ENCODE peak calls at places on chromosomes 6 and 20, in seven cellular contexts. V is stimulated activated CD8-positive, alpha-beta memory T cell treated with anti-CD3 and anti-CD28 coated beads, Interleukin-2, amount 100 ng/mL, for 1 hour; K is ELR; L is CD8-positive, alpha-beta T cell; Z is vagina; Y is activated CD8-positive, alpha-beta memory T cell treated with anti-CD3 and anti-CD28 coated beads for 24 hours; Q is upper lobe of left lung. I is an unnamed sample.

GRCh38 chr20:46983466-46983865 is 88.8 kb downstream of the EYA2 start:
- DNase-seq in V (no peak), K (no peak), L (no peak), Z (no peak), Y (no peak), Q (no peak), I (no peak)

GRCh38 chr6:159981171-159981571 is 12.3 kb downstream of the IGF2R start:
- DNase-seq in V (no peak), K (no peak), L (no peak), Z (no peak), Y (peak; percentile 67), Q (no peak), I (no peak)

GRCh38 chr6:124854338-124854922 is 107.8 kb upstream of the RNF217 start:
- DNase-seq in V (no peak), K (peak; percentile 33), L (no peak), Z (no peak), Y (no peak), Q (no peak), I (peak; percentile 5)

GRCh38 chr6:46998436-46999017 is 43.6 kb downstream of the ADGRF1 start:
- DNase-seq in V (no peak), K (no peak), L (no peak), Z (no peak), Y (no peak), Q (no peak), I (no peak)

GRCh38 chr6:13664703-13665352 is 46.8 kb downstream of the RANBP9 start:
- DNase-seq in V (no peak), K (peak; percentile 52), L (no peak), Z (no peak), Y (no peak), Q (no peak), I (no peak)

GRCh38 chr6:21599074-21599639 is 5.6 kb downstream of the SOX4 start:
- DNase-seq in V (no peak), K (no peak), L (no peak), Z (no peak), Y (no peak), Q (no peak), I (no peak)

GRCh38 chr20:10925767-10926166 is 252.0 kb upstream of the JAG1 start:
- DNase-seq in V (no peak), K (peak; percentile 33), L (no peak), Z (no peak), Y (no peak), Q (no peak), I (no peak)

GRCh38 chr6:2714359-2714895 is 36.3 kb downstream of the MYLK4 start:
- DNase-seq in V (no peak), K (peak; percentile 90), L (no peak), Z (peak; percentile 67), Y (no peak), Q (no peak), I (no peak)

GRCh38 chr6:110560239-110561015 is 84.0 kb upstream of the SLC22A16 start:
- DNase-seq in V (no peak), K (no peak), L (no peak), Z (no peak), Y (no peak), Q (no peak), I (peak; percentile 24)

GRCh38 chr20:34302312-34302722 is 838 bp downstream of the AHCY start:
- DNase-seq in V (no peak), K (peak; percentile 55), L (no peak), Z (no peak), Y (peak; percentile 65), Q (no peak), I (no peak)

GRCh38 chr20:17442588-17442987 is 88.6 kb downstream of the BFSP1 start:
- DNase-seq in V (no peak), K (peak; percentile 14), L (no peak), Z (no peak), Y (no peak), Q (no peak), I (peak; percentile 4)

GRCh38 chr6:121319112-121319553 is 15.1 kb downstream of the TBC1D32 start:
- DNase-seq in V (no peak), K (peak; percentile 62), L (no peak), Z (no peak), Y (no peak), Q (no peak), I (no peak)

GRCh38 chr6:37622639-37623038 is 75.0 kb downstream of the MDGA1 start:
- DNase-seq in V (no peak), K (no peak), L (no peak), Z (no peak), Y (no peak), Q (no peak), I (peak; percentile 13)

GRCh38 chr6:142374090-142374783 is 72.4 kb downstream of the ADGRG6 start:
- DNase-seq in V (no peak), K (no peak), L (no peak), Z (no peak), Y (no peak), Q (no peak), I (no peak)